ENCODE peak calls at places on chromosomes 11 and 22, in ten cellular contexts. P is HepG2, A is GM23248, Y is fibroblast of lung, B is OCI-LY7, J is GM12878, S is neural progenitor cell, T is hepatocyte, R is Karpas-422, X is neuronal stem cell. N is an unnamed sample.

GRCh38 chr11:62830904-62831519 is 839 bp downstream of the STX5 start:
- DNase-seq in P (peak; percentile 57), X (no peak), Y (no peak), B (peak; percentile 74), R (no peak), S (peak; percentile 81), J (no peak), A (no peak), T (no peak), N (no peak)

GRCh38 chr22:49481651-49482399 is 345.8 kb downstream of the BRD1 start:
- DNase-seq in J (no peak), P (no peak), B (no peak), T (peak; percentile 49), A (no peak), S (peak; percentile 30), R (no peak), Y (no peak), X (no peak), N (no peak)

GRCh38 chr11:2265854-2266585 is 4.4 kb downstream of the ASCL2 start:
- DNase-seq in J (no peak), T (no peak), S (no peak), R (no peak), B (no peak), P (no peak), A (no peak), X (no peak), Y (no peak), N (no peak)

GRCh38 chr11:134512061-134512460 is 100.0 kb upstream of the B3GAT1 start:
- DNase-seq in B (no peak), Y (no peak), R (no peak), P (no peak), J (no peak), T (no peak), A (no peak), X (no peak), S (no peak), N (no peak)

GRCh38 chr11:95698939-95699562 is 90.5 kb downstream of the FAM76B start:
- DNase-seq in A (peak; percentile 63), T (peak; percentile 20), J (no peak), Y (no peak), R (no peak), S (no peak), P (peak; percentile 14), B (no peak), X (no peak), N (no peak)

GRCh38 chr11:102603091-102603490 is 22.0 kb downstream of the MMP20 start:
- DNase-seq in T (no peak), P (peak; percentile 98), Y (peak; percentile 38), A (peak; percentile 49), J (no peak), X (no peak), R (no peak), B (no peak), S (peak; percentile 58), N (no peak)

GRCh38 chr11:33208150-33208549 is 46.9 kb upstream of the CSTF3 start:
- DNase-seq in T (no peak), B (no peak), R (no peak), J (no peak), A (no peak), X (no peak), S (no peak), Y (no peak), P (no peak), N (no peak)

GRCh38 chr11:45100338-45100737 is 46.1 kb upstream of the PRDM11 start:
- DNase-seq in P (no peak), R (peak; percentile 77), T (peak; percentile 2), J (no peak), Y (no peak), S (peak; percentile 47), A (peak; percentile 35), B (no peak), X (no peak), N (no peak)

GRCh38 chr11:120061036-120061760 is 76.7 kb downstream of the TRIM29 start:
- DNase-seq in Y (no peak), A (peak; percentile 16), R (no peak), T (no peak), P (no peak), B (no peak), J (no peak), X (no peak), S (peak; percentile 28), N (no peak)

GRCh38 chr11:118620529-118621070 is 13.2 kb downstream of the PHLDB1 start:
- DNase-seq in S (no peak), A (no peak), T (no peak), B (no peak), P (peak; percentile 90), R (no peak), X (no peak), Y (no peak), J (no peak), N (no peak)

GRCh38 chr11:62710001-62710345 is 2.5 kb downstream of the GNG3 start:
- DNase-seq in P (no peak), R (peak; percentile 55), T (peak; percentile 30), J (no peak), Y (peak; percentile 55), S (no peak), B (no peak), X (no peak), A (peak; percentile 77), N (peak; percentile 48)

GRCh38 chr11:72001255-72001654 is 2.5 kb downstream of the IL18BP start:
- DNase-seq in B (no peak), J (no peak), R (no peak), P (no peak), S (no peak), A (no peak), T (no peak), Y (no peak), X (no peak), N (no peak)

GRCh38 chr11:72000591-72000867 is 1.8 kb downstream of the IL18BP start:
- DNase-seq in X (no peak), Y (no peak), A (no peak), P (no peak), S (no peak), R (no peak), J (no peak), T (no peak), B (no peak), N (no peak)

GRCh38 chr11:72002841-72003775 is 4.4 kb downstream of the IL18BP start:
- DNase-seq in R (no peak), X (no peak), P (no peak), J (no peak), Y (no peak), S (no peak), B (no peak), A (no peak), T (no peak), N (no peak)

GRCh38 chr11:72003776-72004171 is 5.1 kb downstream of the IL18BP start:
- DNase-seq in J (no peak), P (no peak), R (no peak), B (no peak), Y (no peak), X (no peak), S (no peak), A (no peak), T (no peak), N (no peak)

GRCh38 chr11:72001834-72002591 is 3.3 kb downstream of the IL18BP start:
- DNase-seq in B (no peak), A (no peak), P (no peak), S (no peak), R (no peak), X (no peak), Y (no peak), T (no peak), J (no peak), N (no peak)
- H3K27ac ChIP-seq in B (no peak overlapping the region), A (peak overlapping the region; percentile 12), P (no peak overlapping the region), S (peak overlapping the region; percentile 67), R (no peak overlapping the region), X (no peak overlapping the region), Y (no peak overlapping the region), T (no peak overlapping the region), J (no peak overlapping the region), N (no peak overlapping the region)

GRCh38 chr11:115760528-115760837 is 256.3 kb upstream of the CADM1 start:
- DNase-seq in P (no peak), Y (peak; percentile 9), S (peak; percentile 43), B (no peak), J (no peak), T (no peak), A (no peak), R (no peak), X (peak; percentile 18), N (no peak)
- H3K4me2 ChIP-seq in P (no peak overlapping the region), Y (peak overlapping the region; percentile 69), S (peak overlapping the region; percentile 99), B (no peak overlapping the region), J (peak overlapping the region; percentile 9), T (peak overlapping the region; percentile 99), A (no peak overlapping the region), R (no peak overlapping the region), X (peak overlapping the region; percentile 82), N (no peak overlapping the region)

GRCh38 chr11:38667359-38667758 is 2069.3 kb upstream of the RAG2 start:
- DNase-seq in P (no peak), R (no peak), X (no peak), B (no peak), A (no peak), T (no peak), Y (no peak), J (no peak), S (no peak), N (no peak)
- H3K27ac ChIP-seq in P (no peak overlapping the region), R (no peak overlapping the region), X (no peak overlapping the region), B (no peak overlapping the region), A (no peak overlapping the region), T (no peak overlapping the region), Y (no peak overlapping the region), J (no peak overlapping the region), S (no peak overlapping the region), N (no peak overlapping the region)

GRCh38 chr11:6681505-6681904 is 1.6 kb downstream of the MRPL17 start:
- DNase-seq in J (no peak), P (no peak), R (no peak), S (no peak), Y (no peak), T (no peak), A (no peak), X (no peak), B (no peak), N (no peak)
- H3K4me2 ChIP-seq in J (peak overlapping the region; percentile 77), P (peak overlapping the region; percentile 94), R (peak overlapping the region; percentile 89), S (peak overlapping the region; percentile 83), Y (peak overlapping the region; percentile 6), T (peak overlapping the region; percentile 89), A (peak overlapping the region; percentile 100), X (no peak overlapping the region), B (peak overlapping the region; percentile 93), N (peak overlapping the region; percentile 2)

DNA sequence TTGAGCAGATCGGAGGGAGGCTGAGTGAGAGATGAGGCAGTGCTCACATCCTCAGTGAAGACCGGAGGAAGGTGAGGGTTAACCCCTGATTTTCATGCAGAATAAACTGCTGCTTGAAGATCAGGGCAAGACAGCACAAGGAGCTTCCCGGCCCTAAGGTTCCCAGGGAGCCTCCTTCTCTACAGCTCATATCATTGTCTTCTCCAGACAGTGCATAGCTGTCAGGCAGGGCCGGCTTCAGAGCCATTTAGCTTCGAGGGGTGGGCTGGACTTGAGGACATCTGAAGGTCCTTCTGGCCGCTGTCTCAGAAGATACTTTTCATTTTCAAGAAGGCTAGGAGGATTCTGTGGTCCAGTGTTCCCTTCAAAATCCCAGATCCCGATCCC is 7.2 kb downstream of the ADAMTS8 start:
- DNase-seq in R (no peak), J (no peak), A (no peak), T (no peak), Y (no peak), P (no peak), X (no peak), S (no peak), B (no peak), N (no peak)
- H3K27ac ChIP-seq in R (no peak overlapping the region), J (no peak overlapping the region), A (no peak overlapping the region), T (no peak overlapping the region), Y (peak overlapping the region; percentile 13), P (no peak overlapping the region), X (no peak overlapping the region), S (no peak overlapping the region), B (no peak overlapping the region), N (no peak overlapping the region)

GRCh38 chr11:59263225-59263894 is 50.6 kb upstream of the MPEG1 start:
- DNase-seq in P (peak; percentile 9), B (peak; percentile 84), A (no peak), Y (no peak), J (no peak), T (peak; percentile 21), X (peak; percentile 26), S (peak; percentile 55), R (peak; percentile 84), N (no peak)
- H3K4me2 ChIP-seq in P (no peak overlapping the region), B (peak overlapping the region; percentile 26), A (no peak overlapping the region), Y (no peak overlapping the region), J (no peak overlapping the region), T (no peak overlapping the region), X (no peak overlapping the region), S (no peak overlapping the region), R (no peak overlapping the region), N (no peak overlapping the region)